ENCODE peak calls at places on chromosomes 4 and X, in seven cellular contexts. A is SK-N-MC, T is AG09309, I is AG04450, W is prostate gland, Z is GM12864, E is K562. H is an unnamed sample.
A peak's percentile ranks its signal among the peaks of the same experiment; 100 is the strongest.

GRCh38 chr4:53130896-53131561 is 234.8 kb downstream of the SCFD2 start:
- DNase-seq in A (no peak), T (no peak), I (no peak), W (no peak), Z (no peak), E (no peak), H (no peak)

GRCh38 chrX:53073115-53073581 is 9.0 kb upstream of the TSPYL2 start:
- DNase-seq in A (no peak), T (no peak), I (no peak), W (no peak), Z (no peak), E (no peak), H (no peak)

GRCh38 chr4:74339501-74339900 is 25.4 kb upstream of the EREG start:
- DNase-seq in A (no peak), T (no peak), I (no peak), W (no peak), Z (no peak), E (no peak), H (no peak)

GRCh38 chr4:167775374-167775773 is 317.0 kb upstream of the ANXA10 start:
- DNase-seq in A (no peak), T (no peak), I (no peak), W (no peak), Z (no peak), E (no peak), H (no peak)

GRCh38 chr4:1608196-1608820 is 75.8 kb downstream of the FAM53A start:
- DNase-seq in A (no peak), T (no peak), I (no peak), W (no peak), Z (no peak), E (no peak), H (no peak)

GRCh38 chrX:154409222-154409871 is at the start of gene DNASE1L1:
- DNase-seq in A (no peak), T (peak; percentile 32), I (peak; percentile 57), W (peak; percentile 40), Z (no peak), E (peak; percentile 81), H (peak; percentile 76)

GRCh38 chrX:69027181-69028005 is 137.9 kb downstream of the PJA1 start:
- DNase-seq in A (no peak), T (no peak), I (peak; percentile 61), W (no peak), Z (no peak), E (no peak), H (peak; percentile 17)

GRCh38 chrX:21986596-21986995 is 45.5 kb upstream of the PHEX start:
- DNase-seq in A (no peak), T (peak; percentile 3), I (no peak), W (no peak), Z (no peak), E (no peak), H (no peak)

GRCh38 chrX:85112270-85112669 is 108.6 kb downstream of the APOOL start:
- DNase-seq in A (no peak), T (no peak), I (no peak), W (no peak), Z (no peak), E (no peak), H (no peak)

GRCh38 chr4:106806158-106806797 is 229.8 kb downstream of the DKK2 start:
- DNase-seq in A (no peak), T (no peak), I (no peak), W (no peak), Z (no peak), E (no peak), H (no peak)

GRCh38 chr4:47704693-47705325 is 133.1 kb downstream of the CORIN start:
- DNase-seq in A (no peak), T (no peak), I (peak; percentile 7), W (peak; percentile 27), Z (peak; percentile 5), E (no peak), H (no peak)

GRCh38 chrX:48475295-48475694 is 704 bp upstream of the FTSJ1 start:
- DNase-seq in A (no peak), T (no peak), I (no peak), W (no peak), Z (no peak), E (no peak), H (no peak)

GRCh38 chr4:168408620-168409019 is 71.7 kb downstream of the DDX60L start:
- DNase-seq in A (peak; percentile 37), T (peak; percentile 93), I (peak; percentile 97), W (peak; percentile 46), Z (no peak), E (no peak), H (no peak)

GRCh38 chr4:81493895-81494490 is 22.3 kb upstream of the RASGEF1B start:
- DNase-seq in A (no peak), T (no peak), I (no peak), W (no peak), Z (no peak), E (no peak), H (no peak)

GRCh38 chr4:113222006-113222405 is 172.6 kb downstream of the ANK2 start:
- DNase-seq in A (no peak), T (no peak), I (no peak), W (no peak), Z (no peak), E (no peak), H (no peak)

GRCh38 chr4:145937021-145937861 is 1.4 kb downstream of the ZNF827 start:
- DNase-seq in A (no peak), T (no peak), I (no peak), W (peak; percentile 58), Z (no peak), E (peak; percentile 25), H (peak; percentile 77)

GRCh38 chrX:17990542-17990941 is 129.4 kb upstream of the RAI2 start:
- DNase-seq in A (no peak), T (no peak), I (no peak), W (no peak), Z (no peak), E (no peak), H (no peak)

GRCh38 chrX:39645059-39645895 is 452.5 kb downstream of the BCOR start:
- DNase-seq in A (peak; percentile 61), T (peak; percentile 32), I (peak; percentile 6), W (no peak), Z (no peak), E (peak; percentile 25), H (no peak)

GRCh38 chrX:41481264-41482109 is 34.3 kb downstream of the NYX start:
- DNase-seq in A (no peak), T (no peak), I (no peak), W (no peak), Z (no peak), E (peak; percentile 66), H (no peak)

GRCh38 chr4:155960522-155960921 is 6.9 kb upstream of the CTSO start:
- DNase-seq in A (no peak), T (no peak), I (no peak), W (no peak), Z (no peak), E (no peak), H (no peak)

GRCh38 chr4:145179201-145179860 is 1.1 kb downstream of the OTUD4 start:
- DNase-seq in A (no peak), T (no peak), I (no peak), W (peak; percentile 71), Z (peak; percentile 69), E (peak; percentile 78), H (peak; percentile 93)

GRCh38 chrX:47129879-47130358 is 14.6 kb downstream of the NDUFB11 start:
- DNase-seq in A (no peak), T (no peak), I (no peak), W (no peak), Z (no peak), E (no peak), H (no peak)
- H3K4me3 ChIP-seq in A (peak overlapping the region; percentile 75), T (peak overlapping the region; percentile 56), I (peak overlapping the region; percentile 72), W (peak overlapping the region; percentile 35), Z (peak overlapping the region; percentile 71), E (peak overlapping the region; percentile 62), H (peak overlapping the region; percentile 63)

DNA sequence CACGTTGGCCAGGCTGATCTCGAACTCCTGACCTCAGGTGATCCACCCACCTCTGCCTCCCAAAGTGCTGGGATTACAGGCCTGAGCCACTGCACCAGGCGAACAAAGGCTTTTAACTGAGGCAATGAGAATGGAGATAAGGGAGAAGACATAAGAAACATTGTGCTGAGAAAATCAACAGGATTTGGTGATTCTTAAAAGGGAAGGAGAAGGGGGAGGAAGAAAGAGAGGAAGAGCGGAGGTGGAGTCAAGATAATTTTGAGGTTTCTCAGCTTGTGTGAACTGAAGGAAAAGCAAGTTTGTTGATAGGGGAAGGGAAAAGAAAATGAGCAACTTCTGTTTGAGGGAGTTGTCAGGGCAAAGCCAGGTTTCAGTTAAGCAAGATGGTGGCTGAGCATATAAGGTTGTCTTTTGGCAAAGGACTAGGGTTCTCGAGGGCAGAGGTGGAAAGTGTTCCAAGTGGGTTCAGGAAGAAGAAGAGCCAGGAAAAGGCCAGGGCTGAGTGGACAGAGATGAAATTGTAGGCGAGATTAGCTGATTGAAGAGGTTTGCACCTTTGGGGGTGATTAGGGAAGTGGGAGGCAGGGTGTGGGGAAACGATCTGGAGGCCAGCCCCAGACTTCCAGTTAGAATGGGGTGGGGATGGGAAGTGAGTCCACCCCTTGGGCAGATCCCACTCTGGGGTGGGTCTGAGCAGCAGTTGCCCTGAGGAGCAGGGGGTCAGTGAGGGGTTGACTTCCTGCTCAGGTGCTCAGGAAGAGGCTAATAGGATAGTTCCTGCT is 7.8 kb downstream of the DOCK11 start:
- DNase-seq in A (no peak), T (no peak), I (no peak), W (no peak), Z (no peak), E (no peak), H (no peak)
- H3K4me3 ChIP-seq in A (no peak overlapping the region), T (no peak overlapping the region), I (no peak overlapping the region), W (no peak overlapping the region), Z (no peak overlapping the region), E (peak overlapping the region; percentile 19), H (no peak overlapping the region)

GRCh38 chr4:111433436-111433835 is 711.8 kb upstream of the FAM241A start:
- DNase-seq in A (no peak), T (no peak), I (no peak), W (no peak), Z (no peak), E (no peak), H (no peak)

GRCh38 chr4:111435986-111436744 is 709.1 kb upstream of the FAM241A start:
- DNase-seq in A (no peak), T (no peak), I (no peak), W (no peak), Z (no peak), E (no peak), H (no peak)

DNA sequence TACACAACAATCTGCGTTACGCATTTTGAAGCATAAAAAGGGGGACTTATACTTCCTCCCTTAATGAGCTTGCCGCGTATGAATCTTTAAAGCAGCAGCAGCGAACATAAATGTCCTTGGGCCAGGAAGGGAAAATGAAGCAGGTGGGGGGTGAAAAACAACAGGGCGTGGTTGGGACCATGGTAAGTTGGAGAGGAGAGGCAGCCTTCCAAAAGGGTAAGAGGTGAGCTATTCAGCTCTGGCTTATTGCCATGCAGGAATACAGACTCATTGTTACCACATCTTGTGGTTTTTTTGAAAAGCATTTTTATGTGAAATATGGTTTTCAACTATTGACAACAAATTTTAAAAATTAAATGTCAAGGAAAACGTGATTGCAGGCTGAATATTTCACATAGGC is 710.7 kb upstream of the FAM241A start:
- DNase-seq in A (no peak), T (no peak), I (no peak), W (no peak), Z (no peak), E (no peak), H (no peak)
- H3K4me3 ChIP-seq in A (peak overlapping the region; percentile 23), T (no peak overlapping the region), I (no peak overlapping the region), W (no peak overlapping the region), Z (no peak overlapping the region), E (no peak overlapping the region), H (no peak overlapping the region)

DNA sequence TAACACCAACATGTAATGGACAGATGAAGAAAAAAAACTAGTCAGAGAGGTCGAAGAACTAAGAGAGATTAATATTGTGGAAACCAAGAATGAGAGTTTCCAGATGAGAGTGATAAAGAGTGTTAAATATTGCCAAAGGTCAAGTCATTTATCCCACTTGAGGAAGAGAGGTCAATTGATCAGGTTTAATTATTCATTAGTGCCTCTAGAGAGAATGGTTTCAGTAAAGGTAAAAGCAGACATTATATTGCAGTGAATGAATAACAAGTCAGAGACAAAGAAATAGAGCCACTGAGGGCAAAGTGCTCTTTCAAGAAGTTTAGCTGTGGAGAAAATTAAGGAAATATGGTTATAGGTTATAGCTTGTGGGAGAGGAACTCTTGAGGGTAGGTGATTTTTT is 263.1 kb downstream of the GUCY2F start:
- DNase-seq in A (no peak), T (no peak), I (no peak), W (no peak), Z (no peak), E (no peak), H (no peak)
- H3K4me3 ChIP-seq in A (no peak overlapping the region), T (no peak overlapping the region), I (no peak overlapping the region), W (no peak overlapping the region), Z (no peak overlapping the region), E (no peak overlapping the region), H (no peak overlapping the region)

H was measured in GM06990.